ENCODE peak calls at places on chromosomes 11 and 22, in nine cellular contexts. N is ovary, U is OCI-M1, P is NCI-H460, I is HuH-7.5, O is naive B cell, R is ELR, D is GM04503, B is fibroblast of lung. J is an unnamed sample.

GRCh38 chr11:126857860-126858808 is 142.4 kb downstream of the KIRREL3 start:
- DNase-seq in N (no peak), U (no peak), P (no peak), I (no peak), O (no peak), R (no peak), D (peak), B (peak), J (no peak)

GRCh38 chr11:109946322-109946846 is 146.8 kb upstream of the ZC3H12C start:
- DNase-seq in N (peak), U (peak), P (peak), I (peak), O (peak), R (peak), D (peak), B (peak), J (peak)

GRCh38 chr11:119832536-119832935 is 103.5 kb upstream of the NECTIN1 start:
- DNase-seq in N (peak), U (no peak), P (no peak), I (no peak), O (no peak), R (peak), D (peak), B (peak), J (peak)

GRCh38 chr11:121964591-121964990 is 151.4 kb downstream of the BLID start:
- DNase-seq in N (no peak), U (no peak), P (no peak), I (no peak), O (no peak), R (peak), D (peak), B (peak), J (peak)

GRCh38 chr22:50625131-50625567 is 2.8 kb downstream of the ARSA start:
- DNase-seq in N (no peak), U (no peak), P (no peak), I (no peak), O (no peak), R (no peak), D (no peak), B (no peak), J (no peak)

GRCh38 chr22:19802001-19802880 is 41.7 kb downstream of the TBX1 start:
- DNase-seq in N (peak), U (no peak), P (no peak), I (no peak), O (no peak), R (no peak), D (no peak), B (no peak), J (no peak)

GRCh38 chr11:74729397-74729796 is 1.8 kb downstream of the CHRDL2 start:
- DNase-seq in N (no peak), U (no peak), P (no peak), I (no peak), O (no peak), R (no peak), D (no peak), B (no peak), J (no peak)

GRCh38 chr11:109350091-109350490 is 71.9 kb upstream of the C11orf87 start:
- DNase-seq in N (no peak), U (no peak), P (no peak), I (no peak), O (no peak), R (no peak), D (no peak), B (no peak), J (no peak)

GRCh38 chr11:4178813-4179662 is 84.4 kb downstream of the RRM1 start:
- DNase-seq in N (no peak), U (no peak), P (no peak), I (no peak), O (no peak), R (no peak), D (no peak), B (no peak), J (no peak)

GRCh38 chr11:561148-562003 is 606 bp downstream of the RASSF7 start:
- DNase-seq in N (no peak), U (peak), P (no peak), I (peak), O (no peak), R (peak), D (no peak), B (peak), J (peak)

GRCh38 chr22:45231293-45231692 is 9.4 kb downstream of the KIAA0930 start:
- DNase-seq in N (no peak), U (no peak), P (no peak), I (no peak), O (no peak), R (no peak), D (no peak), B (no peak), J (no peak)

GRCh38 chr11:112613051-112613972 is 347.9 kb upstream of the NCAM1 start:
- DNase-seq in N (no peak), U (no peak), P (no peak), I (no peak), O (no peak), R (peak), D (peak), B (peak), J (no peak)

GRCh38 chr22:45493286-45493771 is 9.4 kb upstream of the FBLN1 start:
- DNase-seq in N (no peak), U (no peak), P (no peak), I (no peak), O (no peak), R (no peak), D (no peak), B (peak), J (no peak)

GRCh38 chr11:33695051-33695566 is 5.5 kb downstream of the C11orf91 start:
- DNase-seq in N (no peak), U (no peak), P (no peak), I (no peak), O (no peak), R (no peak), D (no peak), B (no peak), J (no peak)

GRCh38 chr11:79243412-79244174 is 197.2 kb downstream of the TENM4 start:
- DNase-seq in N (peak), U (no peak), P (no peak), I (no peak), O (no peak), R (no peak), D (no peak), B (no peak), J (no peak)

GRCh38 chr11:127339376-127339775 is 338.8 kb upstream of the KIRREL3 start:
- DNase-seq in N (no peak), U (no peak), P (no peak), I (no peak), O (no peak), R (no peak), D (no peak), B (no peak), J (no peak)

GRCh38 chr11:122628691-122629555 is 26.6 kb upstream of the UBASH3B start:
- DNase-seq in N (peak), U (peak), P (peak), I (peak), O (peak), R (peak), D (no peak), B (peak), J (peak)

GRCh38 chr11:62450543-62451242 is 31.9 kb downstream of the SCGB1A1 start:
- DNase-seq in N (no peak), U (no peak), P (no peak), I (no peak), O (no peak), R (no peak), D (no peak), B (no peak), J (no peak)

GRCh38 chr11:103659138-103659734 is 377.2 kb upstream of the DDI1 start:
- DNase-seq in N (no peak), U (peak), P (no peak), I (no peak), O (no peak), R (peak), D (no peak), B (peak), J (no peak)

GRCh38 chr11:126410649-126411048 is 55.2 kb downstream of the ST3GAL4 start:
- DNase-seq in N (no peak), U (no peak), P (no peak), I (no peak), O (no peak), R (no peak), D (peak), B (peak), J (no peak)

GRCh38 chr22:50733521-50734342 is 4.3 kb upstream of the ACR start:
- DNase-seq in N (peak), U (no peak), P (no peak), I (no peak), O (no peak), R (peak), D (peak), B (peak), J (no peak)

GRCh38 chr11:10324474-10324873 is 19.6 kb downstream of the ADM start:
- DNase-seq in N (no peak), U (no peak), P (no peak), I (no peak), O (no peak), R (no peak), D (no peak), B (no peak), J (no peak)

GRCh38 chr22:28112548-28113043 is 193.5 kb upstream of the PITPNB start:
- DNase-seq in N (no peak), U (peak), P (peak), I (no peak), O (no peak), R (peak), D (peak), B (peak), J (peak)

GRCh38 chr22:42294034-42294985 is 23.9 kb upstream of the TCF20 start:
- DNase-seq in N (peak), U (peak), P (no peak), I (peak), O (peak), R (peak), D (no peak), B (peak), J (peak)

GRCh38 chr22:37196539-37197450 is 8.7 kb upstream of the C1QTNF6 start:
- DNase-seq in N (peak), U (peak), P (peak), I (peak), O (no peak), R (peak), D (no peak), B (peak), J (peak)

GRCh38 chr22:20558534-20558933 is 51.1 kb downstream of the MED15 start:
- DNase-seq in N (no peak), U (no peak), P (no peak), I (no peak), O (no peak), R (no peak), D (no peak), B (no peak), J (no peak)

GRCh38 chr11:34940026-34940677 is 23.7 kb downstream of the PDHX start:
- DNase-seq in N (no peak), U (no peak), P (no peak), I (no peak), O (no peak), R (peak), D (peak), B (peak), J (no peak)

GRCh38 chr11:118609380-118610219 is 2.2 kb downstream of the PHLDB1 start:
- DNase-seq in N (peak), U (no peak), P (no peak), I (no peak), O (peak), R (peak), D (no peak), B (peak), J (no peak)

GRCh38 chr22:35627267-35628041 is 10.3 kb upstream of the MB start:
- DNase-seq in N (peak), U (peak), P (peak), I (peak), O (no peak), R (peak), D (peak), B (peak), J (peak)

GRCh38 chr22:24402460-24403192 is 24.8 kb upstream of the ADORA2A start:
- DNase-seq in N (no peak), U (peak), P (peak), I (no peak), O (no peak), R (peak), D (peak), B (peak), J (peak)

GRCh38 chr11:45045692-45046471 is 95.2 kb upstream of the TP53I11 start:
- DNase-seq in N (no peak), U (no peak), P (no peak), I (no peak), O (no peak), R (peak), D (peak), B (peak), J (peak)

GRCh38 chr11:65945941-65946558 is 770 bp downstream of the TSGA10IP start:
- DNase-seq in N (no peak), U (no peak), P (no peak), I (no peak), O (no peak), R (no peak), D (no peak), B (no peak), J (no peak)

GRCh38 chr11:87036756-87037449 is 831 bp upstream of the TMEM135 start:
- DNase-seq in N (no peak), U (peak), P (no peak), I (peak), O (no peak), R (peak), D (no peak), B (peak), J (peak)

GRCh38 chr11:12245091-12245490 is 132.3 kb upstream of the PARVA start:
- DNase-seq in N (no peak), U (no peak), P (no peak), I (no peak), O (no peak), R (no peak), D (no peak), B (peak), J (no peak)

GRCh38 chr11:73528420-73528819 is 69.5 kb downstream of the FAM168A start:
- DNase-seq in N (no peak), U (peak), P (no peak), I (no peak), O (no peak), R (no peak), D (no peak), B (no peak), J (no peak)

GRCh38 chr11:47983464-47984397 is 3.4 kb downstream of the PTPRJ start:
- DNase-seq in N (no peak), U (peak), P (peak), I (no peak), O (no peak), R (peak), D (no peak), B (peak), J (peak)

GRCh38 chr11:70616317-70616716 is 218.0 kb downstream of the CTTN start:
- DNase-seq in N (no peak), U (no peak), P (no peak), I (no peak), O (no peak), R (no peak), D (no peak), B (no peak), J (no peak)

GRCh38 chr11:40825435-40825834 is 634.0 kb downstream of the LRRC4C start:
- DNase-seq in N (no peak), U (no peak), P (no peak), I (no peak), O (no peak), R (no peak), D (no peak), B (no peak), J (no peak)

GRCh38 chr22:43242627-43243026 is 55.7 kb upstream of the TTLL12 start:
- DNase-seq in N (no peak), U (no peak), P (no peak), I (no peak), O (no peak), R (no peak), D (no peak), B (no peak), J (no peak)